ENCODE peak calls at places on chromosomes 13 and 19, in seven cellular contexts. R is left lung, J is body of pancreas, B is upper lobe of right lung, D is heart right ventricle, N is psoas muscle, F is activated B cell treated with CpG ODN at 0.5 μM for 24 hours. L is an unnamed sample.

GRCh38 chr13:30370146-30370545 is 52.1 kb upstream of the UBE2L5 start:
- ATAC-seq in R (no peak), J (no peak), B (no peak), D (no peak), N (no peak), F (no peak), L (no peak)

GRCh38 chr13:29753593-29754485 is 96.6 kb downstream of the UBL3 start:
- ATAC-seq in R (no peak), J (no peak), B (no peak), D (no peak), N (no peak), F (no peak), L (no peak)

GRCh38 chr13:87058786-87059329 is 612.3 kb upstream of the SLITRK5 start:
- ATAC-seq in R (no peak), J (no peak), B (no peak), D (no peak), N (no peak), F (no peak), L (no peak)

GRCh38 chr13:76474356-76474755 is 411.8 kb downstream of the KCTD12 start:
- ATAC-seq in R (no peak), J (no peak), B (no peak), D (no peak), N (no peak), F (no peak), L (no peak)

GRCh38 chr13:95559100-95559499 is 6.6 kb downstream of the CLDN10 start:
- ATAC-seq in R (no peak), J (no peak), B (no peak), D (no peak), N (no peak), F (no peak), L (no peak)

GRCh38 chr13:51665456-51665855 is 81.2 kb downstream of the WDFY2 start:
- ATAC-seq in R (no peak), J (no peak), B (no peak), D (no peak), N (no peak), F (no peak), L (no peak)

GRCh38 chr13:27125357-27126282 is 46.0 kb downstream of the USP12 start:
- ATAC-seq in R (no peak), J (no peak), B (no peak), D (no peak), N (no peak), F (no peak), L (no peak)

GRCh38 chr13:25752957-25753540 is 298.8 kb downstream of the SHISA2 start:
- ATAC-seq in R (peak; percentile 89), J (no peak), B (peak; percentile 67), D (peak; percentile 96), N (peak; percentile 63), F (no peak), L (peak; percentile 80)

GRCh38 chr19:18051887-18052286 is 34.8 kb downstream of the IL12RB1 start:
- ATAC-seq in R (peak; percentile 23), J (peak; percentile 64), B (peak; percentile 49), D (peak; percentile 68), N (peak; percentile 73), F (no peak), L (peak; percentile 58)

GRCh38 chr13:29852464-29853054 is 2.1 kb upstream of the UBL3 start:
- ATAC-seq in R (no peak), J (no peak), B (no peak), D (no peak), N (no peak), F (no peak), L (no peak)

GRCh38 chr13:98962901-98963594 is 14.8 kb downstream of the DOCK9 start:
- ATAC-seq in R (no peak), J (no peak), B (no peak), D (peak; percentile 21), N (no peak), F (no peak), L (peak; percentile 16)

GRCh38 chr19:38678217-38678890 is 30.9 kb downstream of the ACTN4 start:
- ATAC-seq in R (no peak), J (no peak), B (no peak), D (no peak), N (no peak), F (no peak), L (no peak)

GRCh38 chr19:49564616-49565045 is 15.7 kb downstream of the NOSIP start:
- ATAC-seq in R (no peak), J (no peak), B (no peak), D (no peak), N (no peak), F (no peak), L (no peak)

GRCh38 chr13:47250141-47250540 is 353.3 kb upstream of the HTR2A start:
- ATAC-seq in R (no peak), J (no peak), B (no peak), D (no peak), N (no peak), F (no peak), L (no peak)

GRCh38 chr13:110575322-110576069 is 14.0 kb upstream of the RAB20 start:
- ATAC-seq in R (peak; percentile 69), J (no peak), B (peak; percentile 73), D (no peak), N (peak; percentile 58), F (peak; percentile 91), L (peak; percentile 20)

GRCh38 chr13:22091222-22091970 is 420.5 kb downstream of the FGF9 start:
- ATAC-seq in R (peak; percentile 58), J (peak; percentile 30), B (no peak), D (peak; percentile 49), N (no peak), F (no peak), L (peak; percentile 68)

GRCh38 chr19:6273701-6274601 is 5.8 kb downstream of the MLLT1 start:
- ATAC-seq in R (peak; percentile 78), J (peak; percentile 81), B (peak; percentile 88), D (peak; percentile 75), N (peak; percentile 88), F (no peak), L (peak; percentile 91)

GRCh38 chr13:49517461-49517860 is 21.7 kb downstream of the PHF11 start:
- ATAC-seq in R (no peak), J (no peak), B (no peak), D (no peak), N (no peak), F (no peak), L (no peak)

GRCh38 chr13:23992722-23993438 is 95.6 kb upstream of the C1QTNF9B start:
- ATAC-seq in R (no peak), J (no peak), B (peak; percentile 55), D (no peak), N (no peak), F (no peak), L (no peak)

GRCh38 chr13:111469916-111470506 is 149.6 kb downstream of the TEX29 start:
- ATAC-seq in R (no peak), J (no peak), B (no peak), D (no peak), N (no peak), F (no peak), L (no peak)

GRCh38 chr13:76512676-76513277 is 373.4 kb downstream of the KCTD12 start:
- ATAC-seq in R (peak; percentile 38), J (peak; percentile 27), B (no peak), D (peak; percentile 81), N (peak; percentile 38), F (no peak), L (peak; percentile 55)

GRCh38 chr19:16359964-16360363 is 35.3 kb downstream of the KLF2 start:
- ATAC-seq in R (no peak), J (no peak), B (no peak), D (no peak), N (no peak), F (no peak), L (no peak)

GRCh38 chr19:19642506-19643157 is 825 bp downstream of the GMIP start:
- ATAC-seq in R (peak; percentile 4), J (peak; percentile 3), B (peak; percentile 3), D (no peak), N (peak; percentile 12), F (peak; percentile 14), L (no peak)
- TF ChIP-seq CTCF in R (no peak), J (no peak), B (no peak), D (no peak), N (no peak), F (no peak), L (no peak)

GRCh38 chr19:23440791-23441190 is 45.5 kb upstream of the ZNF91 start:
- ATAC-seq in R (no peak), J (no peak), B (no peak), D (no peak), N (no peak), F (no peak), L (no peak)
- TF ChIP-seq CTCF in R (no peak), J (no peak), B (peak; percentile 27), D (peak; percentile 31), N (peak; percentile 23), F (no peak), L (peak; percentile 27)

DNA sequence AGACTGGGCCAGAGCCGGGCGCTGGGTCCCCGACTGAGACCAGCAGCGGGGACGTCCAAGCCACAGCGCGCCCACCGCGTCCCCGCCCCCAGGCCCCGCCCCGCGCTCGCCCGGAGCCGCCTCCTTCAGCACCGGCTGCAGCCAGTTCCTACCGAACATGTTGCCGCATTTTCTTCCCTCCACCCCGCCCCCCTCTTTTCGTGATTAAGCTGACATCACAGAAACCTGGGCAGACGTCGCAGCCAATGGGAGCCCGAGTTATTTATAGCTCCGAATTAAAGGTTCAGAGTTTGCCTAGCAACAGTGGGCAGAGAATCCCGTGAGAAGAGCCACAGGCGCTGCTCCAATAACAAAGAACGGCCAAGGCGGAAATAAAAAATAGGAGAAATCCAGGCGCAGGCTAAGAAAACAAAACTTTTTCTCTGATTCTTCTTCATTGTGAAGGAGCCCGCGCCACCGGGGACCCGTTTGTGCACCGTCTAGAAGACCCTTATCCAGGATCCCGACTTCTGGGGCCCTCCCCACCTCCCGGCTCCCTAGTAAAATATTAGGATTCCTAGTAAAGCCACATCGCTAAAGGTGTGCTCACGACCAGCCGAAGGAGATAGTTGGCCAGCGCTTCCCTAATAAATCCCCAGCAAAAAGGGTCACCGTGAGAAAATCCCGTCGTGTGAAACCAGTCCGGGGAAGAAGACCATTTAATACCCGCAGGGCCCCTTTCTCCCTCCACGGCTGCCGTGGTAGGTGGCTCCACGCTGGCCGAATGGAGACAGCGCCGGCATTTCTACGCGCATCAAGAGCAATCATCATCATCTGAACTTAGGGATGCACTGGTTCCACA is 61.7 kb downstream of the SERP2 start:
- ATAC-seq in R (peak; percentile 79), J (peak; percentile 87), B (peak; percentile 88), D (peak; percentile 79), N (peak; percentile 78), F (peak; percentile 90), L (peak; percentile 83)
- TF ChIP-seq CTCF in R (no peak), J (no peak), B (no peak), D (no peak), N (no peak), F (no peak), L (no peak)

DNA sequence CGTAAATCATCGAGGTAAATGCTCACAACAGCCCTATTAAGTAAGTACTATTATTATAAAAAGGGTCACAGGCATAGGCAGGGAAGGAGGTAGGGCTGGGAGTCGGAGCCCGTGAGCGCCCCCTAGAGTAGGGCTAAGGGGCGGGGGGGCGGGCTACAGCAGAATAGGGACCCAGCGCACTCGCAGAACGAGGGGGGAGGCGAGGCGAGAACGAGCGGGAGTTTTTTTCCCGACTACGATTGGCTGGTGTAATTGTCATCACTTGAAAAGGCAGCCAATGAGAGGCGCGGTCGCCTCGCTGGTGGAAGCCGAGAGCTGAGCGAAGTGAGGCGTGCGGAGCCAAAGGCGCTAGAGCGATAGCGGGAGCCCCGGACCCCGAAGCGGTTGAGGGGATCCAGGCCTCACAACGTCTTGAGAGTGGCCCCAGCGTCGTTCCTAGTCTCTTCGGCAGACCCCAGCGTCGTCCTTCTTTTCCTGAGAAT is 24.2 kb downstream of the KEAP1 start:
- ATAC-seq in R (peak; percentile 96), J (peak; percentile 99), B (peak; percentile 96), D (peak; percentile 99), N (peak; percentile 93), F (peak; percentile 97), L (peak; percentile 99)
- TF ChIP-seq CTCF in R (peak; percentile 61), J (peak; percentile 52), B (peak; percentile 82), D (peak; percentile 92), N (peak; percentile 78), F (no peak), L (peak; percentile 38)

L was measured in gastroesophageal sphincter.